ENCODE peak calls at places on chromosome 5, in eight cellular contexts. One of them, this sample, is unnamed.

GRCh38 chr5:58849995-58850667 is 267.3 kb downstream of the RAB3C start:
- DNase-seq in lower lobe of right lung: peak
- DNase-seq in aorta: no peak
- DNase-seq in GM23338: peak
- DNase-seq in psoas muscle: no peak
- DNase-seq in neuronal stem cell: peak
- DNase-seq in body of pancreas: peak
- DNase-seq in WERI-Rb-1: no peak
- DNase-seq in this sample: peak

GRCh38 chr5:15702102-15702501 is 202.1 kb downstream of the FBXL7 start:
- DNase-seq in aorta: no peak
- DNase-seq in body of pancreas: no peak
- DNase-seq in lower lobe of right lung: no peak
- DNase-seq in WERI-Rb-1: no peak
- DNase-seq in GM23338: peak
- DNase-seq in psoas muscle: no peak
- DNase-seq in neuronal stem cell: no peak
- DNase-seq in this sample: no peak

GRCh38 chr5:140295414-140295813 is 7.5 kb downstream of the PFDN1 start:
- DNase-seq in neuronal stem cell: no peak
- DNase-seq in body of pancreas: peak
- DNase-seq in lower lobe of right lung: no peak
- DNase-seq in psoas muscle: no peak
- DNase-seq in aorta: no peak
- DNase-seq in GM23338: no peak
- DNase-seq in WERI-Rb-1: no peak
- DNase-seq in this sample: no peak

GRCh38 chr5:141529873-141530272 is 41.0 kb downstream of the PCDHGC5 start:
- DNase-seq in aorta: no peak
- DNase-seq in neuronal stem cell: no peak
- DNase-seq in WERI-Rb-1: no peak
- DNase-seq in lower lobe of right lung: no peak
- DNase-seq in psoas muscle: no peak
- DNase-seq in GM23338: no peak
- DNase-seq in body of pancreas: no peak
- DNase-seq in this sample: no peak

GRCh38 chr5:158869092-158869491 is 230.6 kb downstream of the EBF1 start:
- DNase-seq in WERI-Rb-1: no peak
- DNase-seq in GM23338: peak
- DNase-seq in neuronal stem cell: peak
- DNase-seq in aorta: no peak
- DNase-seq in psoas muscle: no peak
- DNase-seq in lower lobe of right lung: no peak
- DNase-seq in body of pancreas: no peak
- DNase-seq in this sample: no peak

GRCh38 chr5:147482426-147483196 is 27.3 kb downstream of the DPYSL3 start:
- DNase-seq in neuronal stem cell: no peak
- DNase-seq in lower lobe of right lung: no peak
- DNase-seq in psoas muscle: no peak
- DNase-seq in body of pancreas: no peak
- DNase-seq in GM23338: no peak
- DNase-seq in aorta: no peak
- DNase-seq in WERI-Rb-1: peak
- DNase-seq in this sample: no peak

GRCh38 chr5:101590384-101590783 is 687.3 kb upstream of the ST8SIA4 start:
- DNase-seq in neuronal stem cell: no peak
- DNase-seq in WERI-Rb-1: peak
- DNase-seq in GM23338: peak
- DNase-seq in body of pancreas: no peak
- DNase-seq in lower lobe of right lung: no peak
- DNase-seq in psoas muscle: no peak
- DNase-seq in aorta: no peak
- DNase-seq in this sample: no peak

GRCh38 chr5:78008356-78008967 is 232.3 kb upstream of the TBCA start:
- DNase-seq in lower lobe of right lung: no peak
- DNase-seq in aorta: no peak
- DNase-seq in neuronal stem cell: no peak
- DNase-seq in WERI-Rb-1: peak
- DNase-seq in body of pancreas: peak
- DNase-seq in psoas muscle: no peak
- DNase-seq in GM23338: peak
- DNase-seq in this sample: no peak

GRCh38 chr5:34509392-34509791 is 146.7 kb upstream of the RAI14 start:
- DNase-seq in lower lobe of right lung: no peak
- DNase-seq in psoas muscle: no peak
- DNase-seq in body of pancreas: no peak
- DNase-seq in aorta: no peak
- DNase-seq in GM23338: no peak
- DNase-seq in WERI-Rb-1: no peak
- DNase-seq in neuronal stem cell: no peak
- DNase-seq in this sample: no peak

GRCh38 chr5:34510002-34510401 is 146.1 kb upstream of the RAI14 start:
- DNase-seq in WERI-Rb-1: no peak
- DNase-seq in lower lobe of right lung: no peak
- DNase-seq in body of pancreas: no peak
- DNase-seq in neuronal stem cell: no peak
- DNase-seq in aorta: no peak
- DNase-seq in GM23338: no peak
- DNase-seq in psoas muscle: no peak
- DNase-seq in this sample: no peak

GRCh38 chr5:34511915-34512314 is 144.2 kb upstream of the RAI14 start:
- DNase-seq in GM23338: no peak
- DNase-seq in psoas muscle: no peak
- DNase-seq in body of pancreas: no peak
- DNase-seq in aorta: no peak
- DNase-seq in WERI-Rb-1: no peak
- DNase-seq in neuronal stem cell: no peak
- DNase-seq in lower lobe of right lung: no peak
- DNase-seq in this sample: no peak

GRCh38 chr5:34511481-34511880 is 144.6 kb upstream of the RAI14 start:
- DNase-seq in GM23338: no peak
- DNase-seq in body of pancreas: no peak
- DNase-seq in psoas muscle: no peak
- DNase-seq in aorta: no peak
- DNase-seq in WERI-Rb-1: no peak
- DNase-seq in neuronal stem cell: no peak
- DNase-seq in lower lobe of right lung: no peak
- DNase-seq in this sample: no peak

DNA sequence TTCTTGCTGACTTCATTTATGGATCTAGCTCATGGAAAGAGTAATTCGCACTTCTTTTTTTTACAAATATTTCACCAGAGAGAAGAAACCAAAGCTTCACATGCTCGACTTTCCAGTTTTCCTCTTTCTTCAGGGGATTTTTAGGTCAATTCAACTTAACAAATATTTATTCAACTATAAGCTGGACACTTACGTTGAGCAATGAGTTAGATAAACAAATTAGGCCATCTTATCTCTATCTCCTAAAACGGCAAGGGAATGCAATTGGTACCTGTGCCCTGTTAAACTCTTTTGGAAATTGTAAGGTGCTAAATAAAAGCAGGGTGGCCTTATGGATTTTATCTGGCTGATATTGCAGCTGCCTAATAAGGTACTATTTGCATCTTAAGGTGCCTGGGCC is 145.1 kb upstream of the RAI14 start:
- DNase-seq in WERI-Rb-1: no peak
- DNase-seq in lower lobe of right lung: no peak
- DNase-seq in psoas muscle: no peak
- DNase-seq in aorta: no peak
- DNase-seq in body of pancreas: no peak
- DNase-seq in GM23338: no peak
- DNase-seq in neuronal stem cell: no peak
- DNase-seq in this sample: no peak
- H3K27ac ChIP-seq in WERI-Rb-1: no peak
- H3K27ac ChIP-seq in lower lobe of right lung: peak
- H3K27ac ChIP-seq in psoas muscle: no peak
- H3K27ac ChIP-seq in aorta: peak
- H3K27ac ChIP-seq in body of pancreas: no peak
- H3K27ac ChIP-seq in GM23338: no peak
- H3K27ac ChIP-seq in neuronal stem cell: no peak
- H3K27ac ChIP-seq in this sample: peak

DNA sequence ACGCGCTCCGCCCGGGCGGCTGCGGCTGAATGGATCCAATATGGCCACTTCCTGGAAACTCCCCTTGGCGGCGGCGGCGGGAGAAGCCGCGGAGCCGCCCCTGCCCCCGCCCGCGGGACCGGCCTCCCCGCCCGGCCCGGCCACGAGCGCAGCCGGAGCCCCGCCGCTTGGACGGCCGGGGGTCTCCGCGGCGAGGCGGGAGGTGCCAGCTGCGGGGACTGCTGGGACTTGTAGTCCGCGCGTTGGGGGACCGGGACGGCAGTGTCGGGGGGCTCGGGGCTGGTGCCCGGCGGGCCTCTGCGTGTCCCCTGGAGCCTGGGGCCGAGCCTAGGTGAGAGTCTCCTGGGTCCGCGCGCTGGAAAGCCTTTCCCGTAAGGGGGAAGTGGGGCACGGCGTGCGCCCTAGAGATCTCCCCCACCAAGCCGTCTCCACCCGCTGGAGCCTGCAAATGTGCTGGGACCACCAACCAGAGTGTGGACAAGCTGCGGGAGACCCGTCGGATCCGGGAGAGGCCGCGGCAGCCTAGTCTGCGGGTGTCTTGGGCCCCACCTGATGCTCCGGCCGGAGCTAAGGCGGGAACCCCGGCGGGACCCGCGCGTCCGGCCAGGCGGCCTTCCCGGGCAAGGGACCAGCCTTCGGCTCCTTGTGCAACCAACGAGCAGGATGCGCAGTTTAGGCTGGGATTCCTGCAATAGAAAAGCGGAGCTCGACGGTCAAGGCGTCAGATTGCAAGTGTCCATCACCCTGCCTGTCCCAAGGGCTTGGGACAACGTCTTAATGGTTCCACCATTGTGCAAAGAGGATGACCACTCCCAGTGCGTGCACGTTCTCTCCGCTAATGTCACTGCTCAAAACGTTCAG is at the start of gene SEPTIN8:
- DNase-seq in psoas muscle: peak
- DNase-seq in neuronal stem cell: peak
- DNase-seq in aorta: peak
- DNase-seq in body of pancreas: peak
- DNase-seq in GM23338: peak
- DNase-seq in WERI-Rb-1: peak
- DNase-seq in lower lobe of right lung: peak
- DNase-seq in this sample: peak
- H3K27ac ChIP-seq in psoas muscle: peak
- H3K27ac ChIP-seq in neuronal stem cell: no peak
- H3K27ac ChIP-seq in aorta: peak
- H3K27ac ChIP-seq in body of pancreas: peak
- H3K27ac ChIP-seq in GM23338: no peak
- H3K27ac ChIP-seq in WERI-Rb-1: peak
- H3K27ac ChIP-seq in lower lobe of right lung: peak
- H3K27ac ChIP-seq in this sample: peak

GRCh38 chr5:34655354-34655991 is 655 bp upstream of the RAI14 start:
- DNase-seq in psoas muscle: no peak
- DNase-seq in body of pancreas: peak
- DNase-seq in neuronal stem cell: peak
- DNase-seq in aorta: no peak
- DNase-seq in GM23338: peak
- DNase-seq in WERI-Rb-1: peak
- DNase-seq in lower lobe of right lung: no peak
- DNase-seq in this sample: no peak

GRCh38 chr5:34653708-34654107 is 2.4 kb upstream of the RAI14 start:
- DNase-seq in neuronal stem cell: no peak
- DNase-seq in aorta: no peak
- DNase-seq in lower lobe of right lung: no peak
- DNase-seq in WERI-Rb-1: no peak
- DNase-seq in psoas muscle: no peak
- DNase-seq in body of pancreas: no peak
- DNase-seq in GM23338: no peak
- DNase-seq in this sample: no peak

GRCh38 chr5:34652466-34652865 is 3.7 kb upstream of the RAI14 start:
- DNase-seq in psoas muscle: no peak
- DNase-seq in WERI-Rb-1: no peak
- DNase-seq in body of pancreas: no peak
- DNase-seq in GM23338: no peak
- DNase-seq in lower lobe of right lung: no peak
- DNase-seq in neuronal stem cell: no peak
- DNase-seq in aorta: no peak
- DNase-seq in this sample: no peak

GRCh38 chr5:34651791-34652190 is 4.3 kb upstream of the RAI14 start:
- DNase-seq in psoas muscle: no peak
- DNase-seq in neuronal stem cell: no peak
- DNase-seq in body of pancreas: no peak
- DNase-seq in GM23338: no peak
- DNase-seq in aorta: no peak
- DNase-seq in WERI-Rb-1: no peak
- DNase-seq in lower lobe of right lung: no peak
- DNase-seq in this sample: no peak

DNA sequence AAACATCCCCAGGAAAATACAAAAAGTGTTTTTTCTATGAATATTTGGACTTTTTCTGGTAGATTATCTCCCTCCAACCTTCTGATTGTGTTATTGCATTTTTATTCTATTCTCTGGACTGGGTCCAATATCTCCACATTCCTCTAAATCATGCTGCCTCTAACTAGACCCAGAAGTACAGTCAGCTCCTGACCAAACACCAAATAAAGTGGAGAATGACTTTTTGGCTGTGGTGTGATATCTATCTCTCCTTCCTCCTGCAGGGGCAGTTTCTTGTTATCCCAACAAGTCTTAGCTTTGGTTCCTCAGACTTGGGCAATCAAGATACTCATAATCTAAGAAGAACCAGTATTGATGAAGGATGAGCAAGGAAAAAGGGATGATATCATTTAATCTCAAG is 3.2 kb upstream of the RAI14 start:
- DNase-seq in neuronal stem cell: no peak
- DNase-seq in lower lobe of right lung: no peak
- DNase-seq in WERI-Rb-1: no peak
- DNase-seq in GM23338: no peak
- DNase-seq in aorta: no peak
- DNase-seq in psoas muscle: no peak
- DNase-seq in body of pancreas: no peak
- DNase-seq in this sample: no peak
- H3K27ac ChIP-seq in neuronal stem cell: no peak
- H3K27ac ChIP-seq in lower lobe of right lung: no peak
- H3K27ac ChIP-seq in WERI-Rb-1: no peak
- H3K27ac ChIP-seq in GM23338: no peak
- H3K27ac ChIP-seq in aorta: peak
- H3K27ac ChIP-seq in psoas muscle: no peak
- H3K27ac ChIP-seq in body of pancreas: no peak
- H3K27ac ChIP-seq in this sample: no peak

DNA sequence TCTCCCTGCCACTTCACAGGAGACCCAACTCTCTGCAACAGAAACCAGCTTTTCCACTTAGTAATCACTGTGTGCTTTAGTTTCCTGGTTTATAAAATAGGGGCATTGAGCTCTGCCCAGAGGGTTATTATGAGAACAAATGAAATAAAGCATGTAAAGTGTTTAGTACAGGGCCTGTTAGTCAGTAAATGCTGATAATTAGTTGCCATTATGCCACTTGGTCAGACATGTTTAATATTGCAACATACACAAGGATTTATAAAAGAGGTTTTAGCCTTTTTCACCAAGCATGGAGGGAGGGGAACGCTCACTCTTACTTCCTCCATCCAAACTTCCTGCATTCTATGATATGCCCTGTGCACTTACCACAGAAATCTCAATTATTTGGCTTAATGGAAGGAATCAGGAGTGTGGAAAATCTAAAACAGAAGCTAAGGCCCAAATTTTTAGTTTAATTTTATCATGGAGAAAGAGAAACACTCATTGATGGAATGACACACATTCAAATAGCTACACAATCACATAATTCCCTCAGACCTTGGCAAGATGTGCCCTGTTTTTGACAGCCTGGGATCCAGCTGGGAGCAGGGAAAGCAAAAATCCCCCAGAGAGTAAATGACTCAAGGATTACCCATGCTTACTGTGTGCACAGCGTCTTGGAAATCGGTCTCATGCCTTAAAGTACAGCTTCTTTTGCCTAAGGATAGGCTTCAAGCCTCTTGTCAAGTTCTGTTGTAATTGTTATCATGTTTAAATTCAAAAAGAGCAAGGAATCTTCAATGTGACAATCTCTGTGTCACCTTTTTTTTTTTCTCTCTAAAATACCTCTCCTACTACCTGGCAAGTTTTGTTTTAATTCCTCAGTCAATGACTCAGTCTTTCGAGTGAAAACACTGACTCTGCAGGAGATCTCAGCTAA is 34.1 kb downstream of the ZNF474 start:
- DNase-seq in aorta: no peak
- DNase-seq in psoas muscle: no peak
- DNase-seq in body of pancreas: no peak
- DNase-seq in lower lobe of right lung: no peak
- DNase-seq in WERI-Rb-1: no peak
- DNase-seq in GM23338: no peak
- DNase-seq in neuronal stem cell: no peak
- DNase-seq in this sample: no peak
- H3K27ac ChIP-seq in aorta: peak
- H3K27ac ChIP-seq in psoas muscle: no peak
- H3K27ac ChIP-seq in body of pancreas: peak
- H3K27ac ChIP-seq in lower lobe of right lung: peak
- H3K27ac ChIP-seq in WERI-Rb-1: no peak
- H3K27ac ChIP-seq in GM23338: no peak
- H3K27ac ChIP-seq in neuronal stem cell: no peak
- H3K27ac ChIP-seq in this sample: no peak